ENCODE peak calls at places on chromosomes 4 and X, in five cellular contexts. C is HepG2, Q is GM12878, X is K562, H is H1. U is an unnamed sample.

GRCh38 chrX:134470013-134470412 is 10.0 kb downstream of the HPRT1 start:
- DNase-seq in C (no peak), Q (no peak), X (no peak), H (no peak), U (no peak)

GRCh38 chr4:55675196-55675793 is 39.2 kb upstream of the NMU start:
- DNase-seq in C (no peak), Q (no peak), X (no peak), H (no peak), U (no peak)

GRCh38 chrX:1451676-1452496 is 823 bp downstream of the ASMTL start:
- DNase-seq in C (no peak), Q (no peak), X (no peak), H (no peak), U (no peak)

GRCh38 chr4:7760706-7761105 is 179.0 kb downstream of the AFAP1 start:
- DNase-seq in C (no peak), Q (no peak), X (no peak), H (no peak), U (no peak)

GRCh38 chr4:68368566-68369473 is 18.9 kb upstream of the YTHDC1 start:
- DNase-seq in C (no peak), Q (no peak), X (no peak), H (no peak), U (no peak)

GRCh38 chr4:28966982-28967381 is 1753.2 kb upstream of the PCDH7 start:
- DNase-seq in C (no peak), Q (no peak), X (no peak), H (no peak), U (no peak)

GRCh38 chr4:38273369-38273768 is 313.2 kb downstream of the PTTG2 start:
- DNase-seq in C (no peak), Q (no peak), X (no peak), H (no peak), U (no peak)

GRCh38 chr4:145130788-145131398 is 32.8 kb downstream of the ABCE1 start:
- DNase-seq in C (no peak), Q (no peak), X (no peak), H (no peak), U (no peak)

GRCh38 chrX:107686792-107687191 is 58.5 kb downstream of the PRPS1 start:
- DNase-seq in C (no peak), Q (no peak), X (no peak), H (no peak), U (no peak)

GRCh38 chrX:110210417-110211139 is 107.3 kb downstream of the AMMECR1 start:
- DNase-seq in C (peak), Q (no peak), X (no peak), H (no peak), U (no peak)

GRCh38 chrX:9362529-9362928 is 102.3 kb upstream of the TBL1X start:
- DNase-seq in C (no peak), Q (no peak), X (no peak), H (no peak), U (no peak)

GRCh38 chrX:24264383-24264782 is 49.5 kb downstream of the SUPT20HL2 start:
- DNase-seq in C (no peak), Q (no peak), X (no peak), H (no peak), U (no peak)

GRCh38 chr4:159366966-159367365 is 264.1 kb downstream of the RAPGEF2 start:
- DNase-seq in C (peak), Q (no peak), X (no peak), H (no peak), U (no peak)

GRCh38 chrX:108312938-108313337 is 125.3 kb downstream of the COL4A6 start:
- DNase-seq in C (no peak), Q (no peak), X (no peak), H (no peak), U (no peak)

GRCh38 chr4:172725581-172725980 is 443.0 kb upstream of the GALNT7 start:
- DNase-seq in C (peak), Q (no peak), X (no peak), H (no peak), U (no peak)

GRCh38 chr4:78765607-78766006 is 10.5 kb upstream of the BMP2K start:
- DNase-seq in C (no peak), Q (no peak), X (no peak), H (no peak), U (no peak)

GRCh38 chr4:102824398-102824797 is 3.0 kb downstream of the UBE2D3 start:
- DNase-seq in C (no peak), Q (no peak), X (no peak), H (no peak), U (no peak)

GRCh38 chr4:24794916-24795665 is at the start of gene SOD3:
- DNase-seq in C (peak), Q (no peak), X (peak), H (peak), U (no peak)

GRCh38 chrX:72712094-72712755 is 1.9 kb downstream of the PHKA1 start:
- DNase-seq in C (no peak), Q (no peak), X (peak), H (no peak), U (no peak)

GRCh38 chr4:95141376-95141775 is 383.6 kb downstream of the BMPR1B start:
- DNase-seq in C (no peak), Q (no peak), X (no peak), H (no peak), U (no peak)

GRCh38 chr4:100649478-100649877 is 131.7 kb upstream of the EMCN start:
- DNase-seq in C (no peak), Q (no peak), X (no peak), H (no peak), U (no peak)

GRCh38 chr4:86664959-86665358 is 70.8 kb downstream of the PTPN13 start:
- DNase-seq in C (no peak), Q (no peak), X (no peak), H (peak), U (no peak)

GRCh38 chrX:21276736-21277433 is 97.3 kb upstream of the CNKSR2 start:
- DNase-seq in C (no peak), Q (no peak), X (no peak), H (no peak), U (no peak)

GRCh38 chr4:152663203-152664066 is 16.4 kb downstream of the TMEM154 start:
- DNase-seq in C (no peak), Q (peak), X (no peak), H (no peak), U (no peak)

GRCh38 chr4:111842336-111842735 is 302.9 kb upstream of the FAM241A start:
- DNase-seq in C (no peak), Q (no peak), X (no peak), H (no peak), U (no peak)

GRCh38 chrX:153336128-153336894 is 2.4 kb downstream of the ZNF275 start:
- DNase-seq in C (no peak), Q (no peak), X (no peak), H (no peak), U (no peak)

GRCh38 chr4:163194593-163194992 is 27.9 kb upstream of the NAF1 start:
- DNase-seq in C (no peak), Q (no peak), X (no peak), H (no peak), U (no peak)

GRCh38 chr4:6362896-6363295 is 93.2 kb downstream of the WFS1 start:
- DNase-seq in C (peak), Q (no peak), X (peak), H (no peak), U (no peak)

DNA sequence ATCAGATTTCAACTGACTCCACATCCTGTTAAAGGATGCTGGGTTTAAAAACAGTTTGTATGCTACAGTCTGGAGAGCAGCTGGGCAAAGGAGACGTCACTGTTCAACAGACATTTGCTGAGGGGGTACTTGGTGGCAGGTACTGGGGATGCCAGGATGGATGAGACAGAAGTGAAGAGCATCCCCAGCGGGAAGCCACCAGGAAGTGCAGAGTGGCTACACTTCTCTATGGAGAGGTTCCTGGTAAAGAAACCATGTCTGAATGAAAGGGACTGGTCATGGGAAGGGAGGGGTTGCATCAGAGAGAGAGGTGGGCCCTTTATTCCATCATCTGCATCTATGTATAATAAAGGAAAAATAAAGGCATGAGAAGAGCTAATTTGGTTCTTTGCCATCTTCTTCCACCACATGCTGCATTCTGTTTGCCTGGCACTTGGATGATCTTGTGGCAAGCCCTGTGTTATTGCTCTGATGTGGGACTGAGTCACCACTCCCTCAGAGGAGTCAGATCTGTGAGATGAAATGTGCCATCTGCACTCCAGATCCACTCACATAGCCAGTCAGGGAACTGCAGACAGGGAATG is 144.9 kb downstream of the SOWAHB start:
- DNase-seq in C (no peak), Q (no peak), X (no peak), H (no peak), U (no peak)
- TF ChIP-seq POLR2AphosphoS5 in C (no peak), Q (no peak), X (no peak), H (no peak), U (no peak)

DNA sequence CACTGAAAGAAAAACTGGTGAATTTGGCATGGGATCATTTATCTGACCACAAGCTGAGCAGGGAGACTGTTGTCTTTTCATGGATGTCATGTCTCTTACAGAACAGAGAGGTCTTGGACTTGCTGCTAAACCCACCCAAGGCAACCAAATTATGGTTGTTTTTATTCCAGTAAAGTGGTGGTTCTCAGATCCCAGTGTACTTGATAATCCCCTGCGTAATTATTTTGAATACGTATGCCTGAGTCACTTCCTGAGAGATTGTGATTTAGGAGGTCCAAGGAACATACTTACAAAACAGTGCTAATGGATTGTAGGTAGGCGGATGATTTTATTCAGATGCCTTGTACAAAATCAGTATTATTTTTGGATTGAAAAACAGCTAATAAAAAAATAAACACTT is 585.6 kb downstream of the IL1RAPL1 start:
- DNase-seq in C (no peak), Q (no peak), X (no peak), H (no peak), U (no peak)
- TF ChIP-seq TAF1 in C (no peak), Q (no peak), X (no peak), H (no peak), U (no peak)

GRCh38 chrX:71254092-71254941 is at the start of gene ZMYM3:
- DNase-seq in C (peak), Q (peak), X (peak), H (no peak), U (peak)
- TF ChIP-seq POLR2A in C (no peak), Q (peak), X (peak), H (no peak), U (peak)

DNA sequence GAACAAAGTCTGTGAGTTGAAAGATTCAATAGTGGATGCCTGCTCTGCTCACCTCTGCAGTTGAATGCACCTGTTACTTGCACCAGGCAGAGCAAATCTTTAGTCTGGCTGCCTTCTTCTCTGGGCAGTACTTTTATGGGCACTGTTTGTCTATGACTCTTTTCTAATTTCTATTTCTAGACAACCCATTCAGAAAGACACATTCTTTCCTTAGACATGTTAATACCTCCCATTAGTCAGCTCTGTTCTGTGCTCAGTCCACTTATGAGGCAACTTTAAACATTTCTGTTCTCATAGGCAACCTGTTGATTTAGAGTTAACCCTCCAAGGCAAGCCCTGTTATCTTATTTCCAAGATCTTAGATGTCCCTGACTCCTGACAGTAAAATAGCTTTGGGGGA is 108.9 kb downstream of the SYNPO2 start:
- DNase-seq in C (no peak), Q (no peak), X (no peak), H (no peak), U (no peak)
- TF ChIP-seq POLR2AphosphoS5 in C (no peak), Q (no peak), X (no peak), H (no peak), U (no peak)

DNA sequence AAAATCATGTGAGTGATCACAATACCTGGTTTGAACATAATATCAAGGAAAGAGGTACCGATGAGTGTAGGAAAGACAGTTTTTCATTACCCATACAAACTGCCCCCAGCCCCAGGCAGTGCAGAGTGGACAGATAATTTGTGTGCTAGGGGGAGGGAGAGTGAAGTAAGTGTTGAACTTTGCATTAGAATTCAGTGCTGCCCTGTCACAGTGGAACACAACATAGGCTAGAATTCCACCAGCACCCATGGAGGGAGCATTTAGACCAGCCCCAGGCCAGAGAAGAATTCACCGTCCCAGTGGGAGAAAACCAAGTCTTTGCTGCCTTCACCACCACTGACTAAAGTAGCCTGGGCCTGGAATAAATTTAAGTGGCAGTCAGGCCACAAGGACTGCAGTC is 107.3 kb downstream of the SCLT1 start:
- DNase-seq in C (no peak), Q (no peak), X (no peak), H (no peak), U (no peak)
- TF ChIP-seq TAF1 in C (no peak), Q (no peak), X (no peak), H (no peak), U (no peak)

GRCh38 chr4:40475609-40476008 is 140.5 kb downstream of the CHRNA9 start:
- DNase-seq in C (peak), Q (no peak), X (no peak), H (no peak), U (no peak)
- TF ChIP-seq POLR2A in C (no peak), Q (no peak), X (no peak), H (no peak), U (no peak)

DNA sequence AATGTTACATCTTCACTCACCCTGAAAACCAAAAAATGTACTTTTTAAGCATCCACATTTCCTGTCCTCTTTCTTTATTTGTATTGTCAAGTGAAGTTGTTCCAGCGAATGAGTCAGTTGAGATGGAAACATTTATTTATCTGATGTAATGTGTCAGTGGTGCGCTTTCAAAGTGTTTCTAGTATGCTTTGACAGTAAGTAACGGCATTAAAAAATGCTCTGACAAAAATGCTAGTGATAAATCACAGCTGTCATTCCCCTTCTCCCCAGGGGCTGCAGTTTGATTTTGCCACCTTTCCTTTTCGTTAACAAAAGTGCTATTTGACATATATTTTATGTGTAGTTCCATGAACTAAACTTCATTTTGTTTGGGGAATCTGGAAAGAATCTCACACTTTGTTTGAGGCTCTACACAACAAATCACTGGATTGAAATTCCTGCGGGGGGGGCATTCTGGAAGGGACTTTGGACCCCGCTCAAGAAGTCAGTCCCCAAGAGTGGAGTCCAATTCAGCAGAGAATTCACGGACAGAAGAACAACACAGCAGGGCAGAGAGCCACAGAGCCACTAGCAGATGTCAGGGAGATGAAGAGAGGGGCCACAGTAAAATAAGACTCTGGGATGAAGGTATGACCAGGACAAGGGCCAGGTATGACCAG is 7.6 kb upstream of the TBC1D19 start:
- DNase-seq in C (peak), Q (no peak), X (no peak), H (no peak), U (no peak)
- TF ChIP-seq POLR2AphosphoS5 in C (no peak), Q (no peak), X (no peak), H (no peak), U (no peak)